ENCODE peak calls at places on chromosomes 13 and 19, in six cellular contexts. E is thyroid gland, I is AG09319, V is colonic mucosa, O is foreskin fibroblast, D is IMR-90. W is an unnamed sample.

GRCh38 chr19:13506550-13506878 is 235 bp upstream of the CACNA1A start:
- DNase-seq in E (no peak), I (no peak), V (no peak), O (peak; percentile 28), D (peak; percentile 54), W (peak; percentile 5)

GRCh38 chr19:38524369-38524768 is 90.9 kb downstream of the RYR1 start:
- DNase-seq in E (no peak), I (no peak), V (no peak), O (no peak), D (no peak), W (no peak)

GRCh38 chr19:49910179-49910578 is 13.5 kb upstream of the IL4I1 start:
- DNase-seq in E (no peak), I (no peak), V (no peak), O (no peak), D (no peak), W (no peak)

GRCh38 chr19:47491358-47492136 is 7.5 kb upstream of the KPTN start:
- DNase-seq in E (no peak), I (no peak), V (no peak), O (no peak), D (no peak), W (no peak)

GRCh38 chr13:31901985-31902384 is 129.6 kb upstream of the FRY start:
- DNase-seq in E (no peak), I (no peak), V (no peak), O (no peak), D (no peak), W (no peak)

GRCh38 chr19:18263324-18264215 is 10.7 kb downstream of the IQCN start:
- DNase-seq in E (no peak), I (no peak), V (no peak), O (no peak), D (no peak), W (no peak)

GRCh38 chr13:83211301-83211700 is 671.0 kb downstream of the SLITRK1 start:
- DNase-seq in E (no peak), I (no peak), V (no peak), O (peak; percentile 52), D (peak; percentile 70), W (no peak)

GRCh38 chr13:40356011-40356410 is 310.4 kb downstream of the FOXO1 start:
- DNase-seq in E (no peak), I (no peak), V (no peak), O (no peak), D (no peak), W (no peak)

GRCh38 chr19:3179739-3180293 is 1.2 kb downstream of the S1PR4 start:
- DNase-seq in E (no peak), I (no peak), V (no peak), O (no peak), D (no peak), W (no peak)

GRCh38 chr13:72146816-72147215 is 279.8 kb upstream of the DACH1 start:
- DNase-seq in E (no peak), I (no peak), V (no peak), O (no peak), D (no peak), W (no peak)

GRCh38 chr19:48737360-48737998 is 2.9 kb downstream of the RASIP1 start:
- DNase-seq in E (no peak), I (no peak), V (no peak), O (no peak), D (no peak), W (no peak)

GRCh38 chr13:40060318-40061007 is 405.0 kb downstream of the COG6 start:
- DNase-seq in E (peak; percentile 57), I (no peak), V (no peak), O (peak; percentile 55), D (no peak), W (peak; percentile 93)

GRCh38 chr19:35417713-35418534 is 30.1 kb upstream of the FFAR2 start:
- DNase-seq in E (no peak), I (no peak), V (no peak), O (no peak), D (no peak), W (no peak)

GRCh38 chr13:28630864-28631263 is 28.1 kb upstream of the POMP start:
- DNase-seq in E (peak; percentile 19), I (no peak), V (no peak), O (no peak), D (no peak), W (no peak)

GRCh38 chr19:35744688-35745327 is 410 bp downstream of the U2AF1L4 start:
- DNase-seq in E (peak; percentile 96), I (peak; percentile 85), V (peak; percentile 97), O (peak; percentile 94), D (peak; percentile 94), W (peak; percentile 81)

GRCh38 chr13:93472897-93473296 is 246.3 kb downstream of the GPC6 start:
- DNase-seq in E (no peak), I (no peak), V (no peak), O (no peak), D (no peak), W (no peak)

GRCh38 chr13:24348797-24349515 is 39.6 kb downstream of the C1QTNF9 start:
- DNase-seq in E (no peak), I (no peak), V (peak; percentile 91), O (no peak), D (no peak), W (no peak)

GRCh38 chr13:32600891-32601290 is 14.6 kb downstream of the PDS5B start:
- DNase-seq in E (no peak), I (no peak), V (no peak), O (no peak), D (no peak), W (no peak)

GRCh38 chr19:39941615-39942507 is 7.4 kb upstream of the FCGBP start:
- DNase-seq in E (no peak), I (no peak), V (no peak), O (no peak), D (peak; percentile 38), W (no peak)

GRCh38 chr19:39544201-39544903 is 4.4 kb upstream of the EID2 start:
- DNase-seq in E (no peak), I (no peak), V (no peak), O (peak; percentile 14), D (peak; percentile 13), W (no peak)

GRCh38 chr13:79647518-79647917 is 166.6 kb downstream of the NDFIP2 start:
- DNase-seq in E (peak; percentile 6), I (no peak), V (no peak), O (no peak), D (no peak), W (no peak)

GRCh38 chr13:97257800-97258799 is 36.0 kb downstream of the MBNL2 start:
- DNase-seq in E (no peak), I (peak; percentile 46), V (no peak), O (peak; percentile 67), D (peak; percentile 90), W (peak; percentile 78)

GRCh38 chr19:30150626-30151025 is 208.6 kb downstream of the URI1 start:
- DNase-seq in E (no peak), I (no peak), V (no peak), O (no peak), D (no peak), W (no peak)

GRCh38 chr19:2129022-2129421 is 22.3 kb downstream of the AP3D1 start:
- DNase-seq in E (no peak), I (no peak), V (no peak), O (no peak), D (no peak), W (no peak)

GRCh38 chr13:98044301-98044700 is 90.8 kb downstream of the IPO5 start:
- DNase-seq in E (no peak), I (no peak), V (no peak), O (no peak), D (no peak), W (no peak)

GRCh38 chr19:39398297-39398864 is 7.2 kb downstream of the MED29 start:
- DNase-seq in E (peak; percentile 53), I (peak; percentile 81), V (peak; percentile 89), O (peak; percentile 90), D (peak; percentile 84), W (no peak)

GRCh38 chr13:36815069-36815468 is 4.0 kb upstream of the RFXAP start:
- DNase-seq in E (no peak), I (no peak), V (no peak), O (peak; percentile 6), D (no peak), W (no peak)
- TF ChIP-seq CTCF in E (no peak), I (peak; percentile 28), V (peak; percentile 12), O (peak; percentile 36), D (peak; percentile 29), W (peak; percentile 33)

GRCh38 chr19:29121684-29122083 is 91.3 kb downstream of the UQCRFS1 start:
- DNase-seq in E (no peak), I (no peak), V (no peak), O (no peak), D (no peak), W (no peak)

GRCh38 chr19:29117926-29118325 is 95.0 kb downstream of the UQCRFS1 start:
- DNase-seq in E (no peak), I (no peak), V (no peak), O (no peak), D (no peak), W (no peak)

GRCh38 chr19:29118384-29118783 is 94.6 kb downstream of the UQCRFS1 start:
- DNase-seq in E (no peak), I (no peak), V (no peak), O (no peak), D (no peak), W (no peak)

GRCh38 chr19:29120471-29120870 is 92.5 kb downstream of the UQCRFS1 start:
- DNase-seq in E (no peak), I (no peak), V (no peak), O (no peak), D (no peak), W (no peak)

GRCh38 chr19:29119582-29119981 is 93.4 kb downstream of the UQCRFS1 start:
- DNase-seq in E (no peak), I (no peak), V (no peak), O (no peak), D (no peak), W (no peak)
- TF ChIP-seq CTCF in E (no peak), I (peak; percentile 21), V (no peak), O (peak; percentile 20), D (peak; percentile 19), W (no peak)

DNA sequence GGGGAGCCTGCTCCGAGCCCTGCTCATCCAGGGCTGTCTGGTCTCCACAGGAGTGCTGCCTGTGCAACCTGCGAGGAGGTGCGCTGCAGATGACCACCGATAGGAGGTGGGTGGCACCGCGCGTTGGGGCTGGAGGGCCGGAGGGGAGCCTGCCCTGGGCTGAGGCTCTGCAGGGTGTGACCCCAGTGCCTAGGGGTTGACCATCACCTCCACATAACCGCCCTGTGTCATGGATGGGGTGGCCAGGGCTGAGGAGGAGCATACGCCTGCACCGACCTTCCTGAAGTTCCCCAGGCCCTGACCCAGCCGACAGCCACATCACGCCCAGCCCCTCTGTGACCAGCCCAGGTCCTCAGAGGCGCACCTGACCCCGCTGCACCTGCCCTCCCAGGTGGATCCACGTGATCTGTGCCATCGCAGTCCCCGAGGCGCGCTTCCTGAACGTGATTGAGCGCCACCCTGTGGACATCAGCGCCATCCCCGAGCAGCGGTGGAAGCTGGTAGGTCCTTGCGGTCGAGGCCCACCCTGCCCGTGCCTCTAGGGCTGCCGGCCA is 168.7 kb downstream of the KDM4B start:
- DNase-seq in E (no peak), I (no peak), V (no peak), O (no peak), D (no peak), W (no peak)
- TF ChIP-seq CTCF in E (no peak), I (peak; percentile 3), V (no peak), O (no peak), D (no peak), W (no peak)

DNA sequence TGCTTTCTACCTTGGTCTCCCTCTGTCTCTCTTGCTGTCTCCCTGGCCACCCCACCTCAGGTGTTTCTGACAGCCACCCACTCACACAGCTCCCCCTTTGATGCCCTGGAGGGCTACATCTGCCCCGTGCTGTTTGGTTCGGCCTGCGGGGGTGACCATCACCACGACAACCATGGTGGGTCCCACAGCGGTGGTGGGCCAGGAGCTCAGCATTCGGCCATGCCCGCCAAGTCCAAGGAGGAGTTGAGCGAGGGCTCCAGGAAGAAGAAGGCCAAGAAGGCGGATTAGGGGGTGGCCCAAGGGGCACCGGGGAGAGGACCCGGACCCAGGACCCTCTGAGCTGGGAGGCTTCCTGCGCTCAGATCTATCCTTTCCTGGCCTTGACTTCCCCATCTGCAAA is 27.1 kb downstream of the TMEM38A start:
- DNase-seq in E (no peak), I (no peak), V (no peak), O (no peak), D (no peak), W (no peak)
- TF ChIP-seq CTCF in E (no peak), I (no peak), V (no peak), O (no peak), D (no peak), W (no peak)

W was measured in AG09309.